ENCODE peak calls at places on chromosomes 2 and 18, in eight cellular contexts. One of them, this sample, is unnamed.

GRCh38 chr2:71683070-71683469 is 229.7 kb downstream of the DYSF start:
- DNase-seq in foreskin fibroblast: no peak
- DNase-seq in NCI-H510A treated with DMSO at 0.1 percent for 48 hours: peak; percentile 38
- DNase-seq in H54: no peak
- DNase-seq in kidney tubule cell: no peak
- DNase-seq in mucosa of gallbladder: no peak
- DNase-seq in heart left ventricle: peak; percentile 17
- DNase-seq in T-helper 9 cell: no peak
- DNase-seq in this sample: peak; percentile 22

GRCh38 chr2:79025421-79025820 is at the start of gene REG3G:
- DNase-seq in foreskin fibroblast: no peak
- DNase-seq in NCI-H510A treated with DMSO at 0.1 percent for 48 hours: no peak
- DNase-seq in H54: no peak
- DNase-seq in kidney tubule cell: no peak
- DNase-seq in mucosa of gallbladder: no peak
- DNase-seq in heart left ventricle: no peak
- DNase-seq in T-helper 9 cell: no peak
- DNase-seq in this sample: no peak

GRCh38 chr2:162115076-162115475 is 37.0 kb downstream of the GCG start:
- DNase-seq in foreskin fibroblast: no peak
- DNase-seq in NCI-H510A treated with DMSO at 0.1 percent for 48 hours: no peak
- DNase-seq in H54: no peak
- DNase-seq in kidney tubule cell: no peak
- DNase-seq in mucosa of gallbladder: no peak
- DNase-seq in heart left ventricle: no peak
- DNase-seq in T-helper 9 cell: no peak
- DNase-seq in this sample: no peak

GRCh38 chr18:58609536-58609993 is 19.3 kb downstream of the ALPK2 start:
- DNase-seq in foreskin fibroblast: no peak
- DNase-seq in NCI-H510A treated with DMSO at 0.1 percent for 48 hours: no peak
- DNase-seq in H54: no peak
- DNase-seq in kidney tubule cell: no peak
- DNase-seq in mucosa of gallbladder: no peak
- DNase-seq in heart left ventricle: no peak
- DNase-seq in T-helper 9 cell: no peak
- DNase-seq in this sample: no peak

GRCh38 chr2:224151161-224151560 is 112.1 kb upstream of the SERPINE2 start:
- DNase-seq in foreskin fibroblast: peak; percentile 72
- DNase-seq in NCI-H510A treated with DMSO at 0.1 percent for 48 hours: no peak
- DNase-seq in H54: no peak
- DNase-seq in kidney tubule cell: no peak
- DNase-seq in mucosa of gallbladder: no peak
- DNase-seq in heart left ventricle: no peak
- DNase-seq in T-helper 9 cell: no peak
- DNase-seq in this sample: no peak

GRCh38 chr2:71822463-71822862 is 325.2 kb downstream of the CYP26B1 start:
- DNase-seq in foreskin fibroblast: no peak
- DNase-seq in NCI-H510A treated with DMSO at 0.1 percent for 48 hours: no peak
- DNase-seq in H54: no peak
- DNase-seq in kidney tubule cell: no peak
- DNase-seq in mucosa of gallbladder: no peak
- DNase-seq in heart left ventricle: no peak
- DNase-seq in T-helper 9 cell: no peak
- DNase-seq in this sample: no peak

GRCh38 chr2:229344151-229344551 is 73.1 kb upstream of the PID1 start:
- DNase-seq in foreskin fibroblast: peak; percentile 89
- DNase-seq in NCI-H510A treated with DMSO at 0.1 percent for 48 hours: peak; percentile 78
- DNase-seq in H54: no peak
- DNase-seq in kidney tubule cell: no peak
- DNase-seq in mucosa of gallbladder: no peak
- DNase-seq in heart left ventricle: no peak
- DNase-seq in T-helper 9 cell: no peak
- DNase-seq in this sample: no peak

GRCh38 chr2:46171441-46171953 is 125.7 kb upstream of the EPAS1 start:
- DNase-seq in foreskin fibroblast: peak; percentile 95
- DNase-seq in NCI-H510A treated with DMSO at 0.1 percent for 48 hours: peak; percentile 64
- DNase-seq in H54: peak; percentile 51
- DNase-seq in kidney tubule cell: peak; percentile 69
- DNase-seq in mucosa of gallbladder: peak; percentile 16
- DNase-seq in heart left ventricle: no peak
- DNase-seq in T-helper 9 cell: no peak
- DNase-seq in this sample: no peak